ENCODE peak calls at places on chromosomes 7 and 10, in seven cellular contexts. One of them, this sample, is unnamed.

GRCh38 chr7:127717502-127718125 is 65.6 kb downstream of the SND1 start:
- DNase-seq in aorta: no peak
- DNase-seq in A549: no peak
- DNase-seq in NCI-H1417: no peak
- DNase-seq in A673: no peak
- DNase-seq in sigmoid colon: no peak
- DNase-seq in epithelial cell of esophagus: peak
- DNase-seq in this sample: no peak

GRCh38 chr7:34133356-34133982 is 228.1 kb downstream of the BMPER start:
- DNase-seq in aorta: no peak
- DNase-seq in A549: peak
- DNase-seq in NCI-H1417: peak
- DNase-seq in A673: peak
- DNase-seq in sigmoid colon: no peak
- DNase-seq in epithelial cell of esophagus: peak
- DNase-seq in this sample: peak

GRCh38 chr7:148472406-148472805 is 118.2 kb upstream of the C7orf33 start:
- DNase-seq in aorta: no peak
- DNase-seq in A549: no peak
- DNase-seq in NCI-H1417: no peak
- DNase-seq in A673: no peak
- DNase-seq in sigmoid colon: no peak
- DNase-seq in epithelial cell of esophagus: peak
- DNase-seq in this sample: no peak

GRCh38 chr10:103021150-103021896 is 103.2 kb downstream of the CNNM2 start:
- DNase-seq in aorta: no peak
- DNase-seq in A549: no peak
- DNase-seq in NCI-H1417: no peak
- DNase-seq in A673: no peak
- DNase-seq in sigmoid colon: no peak
- DNase-seq in epithelial cell of esophagus: no peak
- DNase-seq in this sample: no peak

GRCh38 chr10:96608815-96609214 is 22.0 kb upstream of the TM9SF3 start:
- DNase-seq in aorta: no peak
- DNase-seq in A549: no peak
- DNase-seq in NCI-H1417: no peak
- DNase-seq in A673: no peak
- DNase-seq in sigmoid colon: no peak
- DNase-seq in epithelial cell of esophagus: no peak
- DNase-seq in this sample: no peak

GRCh38 chr10:24456319-24456718 is 247.4 kb downstream of the KIAA1217 start:
- DNase-seq in aorta: no peak
- DNase-seq in A549: peak
- DNase-seq in NCI-H1417: no peak
- DNase-seq in A673: peak
- DNase-seq in sigmoid colon: no peak
- DNase-seq in epithelial cell of esophagus: peak
- DNase-seq in this sample: no peak

GRCh38 chr10:27618906-27619305 is 114.8 kb downstream of the RAB18 start:
- DNase-seq in aorta: no peak
- DNase-seq in A549: no peak
- DNase-seq in NCI-H1417: no peak
- DNase-seq in A673: no peak
- DNase-seq in sigmoid colon: no peak
- DNase-seq in epithelial cell of esophagus: no peak
- DNase-seq in this sample: no peak

GRCh38 chr7:50531928-50532327 is 33.3 kb downstream of the DDC start:
- DNase-seq in aorta: no peak
- DNase-seq in A549: no peak
- DNase-seq in NCI-H1417: peak
- DNase-seq in A673: no peak
- DNase-seq in sigmoid colon: no peak
- DNase-seq in epithelial cell of esophagus: no peak
- DNase-seq in this sample: peak

GRCh38 chr10:119728172-119728800 is 2.4 kb downstream of the INPP5F start:
- DNase-seq in aorta: no peak
- DNase-seq in A549: no peak
- DNase-seq in NCI-H1417: no peak
- DNase-seq in A673: no peak
- DNase-seq in sigmoid colon: no peak
- DNase-seq in epithelial cell of esophagus: no peak
- DNase-seq in this sample: no peak

GRCh38 chr7:138645284-138645683 is 55.9 kb downstream of the SVOPL start:
- DNase-seq in aorta: no peak
- DNase-seq in A549: peak
- DNase-seq in NCI-H1417: no peak
- DNase-seq in A673: no peak
- DNase-seq in sigmoid colon: no peak
- DNase-seq in epithelial cell of esophagus: no peak
- DNase-seq in this sample: peak

GRCh38 chr10:76033457-76034196 is 602.2 kb downstream of the LRMDA start:
- DNase-seq in aorta: no peak
- DNase-seq in A549: peak
- DNase-seq in NCI-H1417: no peak
- DNase-seq in A673: no peak
- DNase-seq in sigmoid colon: no peak
- DNase-seq in epithelial cell of esophagus: peak
- DNase-seq in this sample: peak

GRCh38 chr7:96287168-96287567 is 34.7 kb downstream of the SLC25A13 start:
- DNase-seq in aorta: no peak
- DNase-seq in A549: no peak
- DNase-seq in NCI-H1417: no peak
- DNase-seq in A673: no peak
- DNase-seq in sigmoid colon: no peak
- DNase-seq in epithelial cell of esophagus: no peak
- DNase-seq in this sample: peak

GRCh38 chr10:98694863-98695262 is 248.1 kb upstream of the HPS1 start:
- DNase-seq in aorta: no peak
- DNase-seq in A549: no peak
- DNase-seq in NCI-H1417: no peak
- DNase-seq in A673: no peak
- DNase-seq in sigmoid colon: no peak
- DNase-seq in epithelial cell of esophagus: no peak
- DNase-seq in this sample: no peak

GRCh38 chr7:20350518-20350951 is 19.8 kb downstream of the ITGB8 start:
- DNase-seq in aorta: no peak
- DNase-seq in A549: no peak
- DNase-seq in NCI-H1417: no peak
- DNase-seq in A673: peak
- DNase-seq in sigmoid colon: peak
- DNase-seq in epithelial cell of esophagus: peak
- DNase-seq in this sample: peak

GRCh38 chr10:35019037-35019794 is 70.9 kb downstream of the CUL2 start:
- DNase-seq in aorta: no peak
- DNase-seq in A549: no peak
- DNase-seq in NCI-H1417: no peak
- DNase-seq in A673: no peak
- DNase-seq in sigmoid colon: no peak
- DNase-seq in epithelial cell of esophagus: no peak
- DNase-seq in this sample: no peak

GRCh38 chr7:99010281-99010680 is 131.9 kb downstream of the TRRAP start:
- DNase-seq in aorta: no peak
- DNase-seq in A549: no peak
- DNase-seq in NCI-H1417: no peak
- DNase-seq in A673: no peak
- DNase-seq in sigmoid colon: no peak
- DNase-seq in epithelial cell of esophagus: no peak
- DNase-seq in this sample: no peak

GRCh38 chr7:73437699-73438416 is 4.3 kb downstream of the FZD9 start:
- DNase-seq in aorta: no peak
- DNase-seq in A549: no peak
- DNase-seq in NCI-H1417: peak
- DNase-seq in A673: no peak
- DNase-seq in sigmoid colon: peak
- DNase-seq in epithelial cell of esophagus: no peak
- DNase-seq in this sample: peak

GRCh38 chr7:95324396-95324795 is at the start of gene PON1:
- DNase-seq in aorta: no peak
- DNase-seq in A549: no peak
- DNase-seq in NCI-H1417: peak
- DNase-seq in A673: no peak
- DNase-seq in sigmoid colon: no peak
- DNase-seq in epithelial cell of esophagus: no peak
- DNase-seq in this sample: peak

GRCh38 chr10:102633282-102633681 is 11.0 kb upstream of the TRIM8 start:
- DNase-seq in aorta: peak
- DNase-seq in A549: no peak
- DNase-seq in NCI-H1417: no peak
- DNase-seq in A673: peak
- DNase-seq in sigmoid colon: no peak
- DNase-seq in epithelial cell of esophagus: peak
- DNase-seq in this sample: no peak

GRCh38 chr10:46538723-46539426 is 17.6 kb downstream of the GPRIN2 start:
- DNase-seq in aorta: no peak
- DNase-seq in A549: no peak
- DNase-seq in NCI-H1417: no peak
- DNase-seq in A673: no peak
- DNase-seq in sigmoid colon: no peak
- DNase-seq in epithelial cell of esophagus: no peak
- DNase-seq in this sample: no peak

GRCh38 chr10:125039354-125039769 is 97.4 kb downstream of the ZRANB1 start:
- DNase-seq in aorta: peak
- DNase-seq in A549: no peak
- DNase-seq in NCI-H1417: no peak
- DNase-seq in A673: no peak
- DNase-seq in sigmoid colon: no peak
- DNase-seq in epithelial cell of esophagus: no peak
- DNase-seq in this sample: no peak

GRCh38 chr10:71963756-71964668 is at the start of gene CHST3:
- DNase-seq in aorta: peak
- DNase-seq in A549: peak
- DNase-seq in NCI-H1417: peak
- DNase-seq in A673: peak
- DNase-seq in sigmoid colon: peak
- DNase-seq in epithelial cell of esophagus: peak
- DNase-seq in this sample: peak

GRCh38 chr7:36391436-36392198 is 2.0 kb downstream of the ANLN start:
- DNase-seq in aorta: no peak
- DNase-seq in A549: peak
- DNase-seq in NCI-H1417: peak
- DNase-seq in A673: no peak
- DNase-seq in sigmoid colon: no peak
- DNase-seq in epithelial cell of esophagus: peak
- DNase-seq in this sample: peak

GRCh38 chr10:84291389-84291788 is 37.0 kb upstream of the CCSER2 start:
- DNase-seq in aorta: no peak
- DNase-seq in A549: no peak
- DNase-seq in NCI-H1417: no peak
- DNase-seq in A673: peak
- DNase-seq in sigmoid colon: no peak
- DNase-seq in epithelial cell of esophagus: peak
- DNase-seq in this sample: no peak

GRCh38 chr7:85172530-85172941 is 14.3 kb downstream of the SEMA3D start:
- DNase-seq in aorta: peak
- DNase-seq in A549: no peak
- DNase-seq in NCI-H1417: no peak
- DNase-seq in A673: peak
- DNase-seq in sigmoid colon: no peak
- DNase-seq in epithelial cell of esophagus: peak
- DNase-seq in this sample: no peak

GRCh38 chr7:14457567-14458453 is 444.7 kb downstream of the DGKB start:
- DNase-seq in aorta: peak
- DNase-seq in A549: peak
- DNase-seq in NCI-H1417: peak
- DNase-seq in A673: peak
- DNase-seq in sigmoid colon: peak
- DNase-seq in epithelial cell of esophagus: peak
- DNase-seq in this sample: peak

GRCh38 chr7:150965273-150965830 is 12.8 kb downstream of the KCNH2 start:
- DNase-seq in aorta: no peak
- DNase-seq in A549: no peak
- DNase-seq in NCI-H1417: peak
- DNase-seq in A673: no peak
- DNase-seq in sigmoid colon: no peak
- DNase-seq in epithelial cell of esophagus: no peak
- DNase-seq in this sample: peak

GRCh38 chr10:91208645-91209044 is 11.8 kb upstream of the PCGF5 start:
- DNase-seq in aorta: no peak
- DNase-seq in A549: peak
- DNase-seq in NCI-H1417: peak
- DNase-seq in A673: no peak
- DNase-seq in sigmoid colon: no peak
- DNase-seq in epithelial cell of esophagus: no peak
- DNase-seq in this sample: peak

GRCh38 chr7:144854839-144855424 is 19.1 kb upstream of the TPK1 start:
- DNase-seq in aorta: no peak
- DNase-seq in A549: peak
- DNase-seq in NCI-H1417: peak
- DNase-seq in A673: peak
- DNase-seq in sigmoid colon: no peak
- DNase-seq in epithelial cell of esophagus: peak
- DNase-seq in this sample: peak

GRCh38 chr10:80414126-80414898 is 6.0 kb downstream of the PRXL2A start:
- DNase-seq in aorta: no peak
- DNase-seq in A549: no peak
- DNase-seq in NCI-H1417: peak
- DNase-seq in A673: no peak
- DNase-seq in sigmoid colon: no peak
- DNase-seq in epithelial cell of esophagus: no peak
- DNase-seq in this sample: peak